ENCODE peak calls at places on chromosomes 16 and 17, in five cellular contexts. F is activated T-helper 1 cell treated with anti-CD3 and anti-CD28 coated beads, Interleukin-2, amount 50 U/mL, for 16 hours; X is activated CD8-positive, alpha-beta memory T cell treated with anti-CD3 and anti-CD28 coated beads for 24 hours; M is tibial artery; P is left colon. Q is an unnamed sample.

GRCh38 chr17:17345294-17345597 is 42.1 kb downstream of the NT5M start:
- DNase-seq in P (no peak), M (peak; percentile 12), X (no peak), F (no peak), Q (no peak)

GRCh38 chr17:78252111-78252634 is 20.7 kb downstream of the TMEM235 start:
- DNase-seq in P (peak; percentile 63), M (no peak), F (peak; percentile 53), X (peak; percentile 76), Q (peak; percentile 30)

GRCh38 chr17:50052241-50052788 is 3.6 kb upstream of the ITGA3 start:
- DNase-seq in F (no peak), M (no peak), X (no peak), P (no peak), Q (no peak)

GRCh38 chr16:87789437-87790277 is 23.9 kb upstream of the KLHDC4 start:
- DNase-seq in F (no peak), P (no peak), X (no peak), M (peak; percentile 83), Q (no peak)

GRCh38 chr17:3794890-3795757 is 5.9 kb downstream of the ITGAE start:
- DNase-seq in X (peak; percentile 87), M (no peak), F (no peak), P (no peak), Q (peak; percentile 66)

GRCh38 chr16:68636064-68636551 is 9.0 kb upstream of the CDH3 start:
- DNase-seq in X (no peak), P (no peak), M (no peak), F (no peak), Q (no peak)

GRCh38 chr16:4591706-4592470 is 22.8 kb downstream of the UBALD1 start:
- DNase-seq in F (no peak), P (no peak), X (no peak), M (no peak), Q (no peak)

GRCh38 chr17:48505788-48506187 is 25.0 kb downstream of the HOXB1 start:
- DNase-seq in M (no peak), X (no peak), P (no peak), F (no peak), Q (no peak)

GRCh38 chr17:17890773-17891759 is 54.3 kb upstream of the SREBF1 start:
- DNase-seq in F (peak; percentile 17), P (peak; percentile 47), M (no peak), X (peak; percentile 67), Q (no peak)

GRCh38 chr16:10080031-10080772 is 102.0 kb downstream of the GRIN2A start:
- DNase-seq in M (peak; percentile 73), P (no peak), X (no peak), F (no peak), Q (no peak)

GRCh38 chr17:71792966-71793365 is 327.9 kb upstream of the SOX9 start:
- DNase-seq in X (no peak), M (no peak), F (no peak), P (no peak), Q (no peak)

GRCh38 chr16:13982446-13982845 is 62.5 kb downstream of the ERCC4 start:
- DNase-seq in X (no peak), P (no peak), M (no peak), F (no peak), Q (no peak)